ENCODE peak calls at places on chromosomes 6 and 20, in seven cellular contexts. N is GM12878, F is transverse colon, G is sigmoid colon, J is breast epithelium, B is H1, H is HCT116. C is an unnamed sample.

GRCh38 chr6:134436281-134436815 is 118.4 kb upstream of the SGK1 start:
- DNase-seq in F (peak; percentile 24), J (no peak), H (peak; percentile 75), N (peak; percentile 57), G (no peak), B (no peak), C (no peak)

GRCh38 chr20:63381781-63382431 is 20.8 kb upstream of the CHRNA4 start:
- DNase-seq in F (no peak), J (no peak), H (no peak), G (no peak), B (no peak), N (no peak), C (no peak)

GRCh38 chr6:135012764-135013163 is 41.9 kb downstream of the HBS1L start:
- DNase-seq in H (no peak), J (no peak), B (no peak), G (no peak), F (no peak), N (no peak), C (no peak)

GRCh38 chr6:68778356-68779020 is 143.4 kb downstream of the ADGRB3 start:
- DNase-seq in H (no peak), B (peak; percentile 7), N (no peak), G (no peak), F (no peak), J (no peak), C (no peak)

GRCh38 chr6:155001482-155001881 is 6.4 kb downstream of the TIAM2 start:
- DNase-seq in B (no peak), J (no peak), G (no peak), N (no peak), H (no peak), F (no peak), C (no peak)

GRCh38 chr20:44306927-44307326 is 4.1 kb downstream of the FITM2 start:
- DNase-seq in J (no peak), G (peak; percentile 60), N (no peak), B (no peak), H (no peak), F (no peak), C (no peak)

GRCh38 chr20:32563311-32564272 is 21.5 kb downstream of the NOL4L start:
- DNase-seq in B (no peak), F (no peak), J (no peak), G (no peak), N (no peak), H (no peak), C (no peak)

GRCh38 chr6:7169296-7169721 is 61.5 kb downstream of the RREB1 start:
- DNase-seq in N (no peak), B (no peak), H (no peak), G (peak; percentile 78), F (no peak), J (no peak), C (no peak)

GRCh38 chr6:56842602-56843475 is 112.1 kb upstream of the BEND6 start:
- DNase-seq in F (peak; percentile 37), B (no peak), J (no peak), G (peak; percentile 67), N (no peak), H (no peak), C (peak; percentile 79)

GRCh38 chr20:47296950-47297349 is 59.5 kb downstream of the ZMYND8 start:
- DNase-seq in B (no peak), J (no peak), H (no peak), F (no peak), N (no peak), G (no peak), C (no peak)
- TF ChIP-seq CTCF in B (peak; percentile 26), J (no peak), H (peak; percentile 16), F (no peak), N (no peak), G (no peak), C (no peak)

DNA sequence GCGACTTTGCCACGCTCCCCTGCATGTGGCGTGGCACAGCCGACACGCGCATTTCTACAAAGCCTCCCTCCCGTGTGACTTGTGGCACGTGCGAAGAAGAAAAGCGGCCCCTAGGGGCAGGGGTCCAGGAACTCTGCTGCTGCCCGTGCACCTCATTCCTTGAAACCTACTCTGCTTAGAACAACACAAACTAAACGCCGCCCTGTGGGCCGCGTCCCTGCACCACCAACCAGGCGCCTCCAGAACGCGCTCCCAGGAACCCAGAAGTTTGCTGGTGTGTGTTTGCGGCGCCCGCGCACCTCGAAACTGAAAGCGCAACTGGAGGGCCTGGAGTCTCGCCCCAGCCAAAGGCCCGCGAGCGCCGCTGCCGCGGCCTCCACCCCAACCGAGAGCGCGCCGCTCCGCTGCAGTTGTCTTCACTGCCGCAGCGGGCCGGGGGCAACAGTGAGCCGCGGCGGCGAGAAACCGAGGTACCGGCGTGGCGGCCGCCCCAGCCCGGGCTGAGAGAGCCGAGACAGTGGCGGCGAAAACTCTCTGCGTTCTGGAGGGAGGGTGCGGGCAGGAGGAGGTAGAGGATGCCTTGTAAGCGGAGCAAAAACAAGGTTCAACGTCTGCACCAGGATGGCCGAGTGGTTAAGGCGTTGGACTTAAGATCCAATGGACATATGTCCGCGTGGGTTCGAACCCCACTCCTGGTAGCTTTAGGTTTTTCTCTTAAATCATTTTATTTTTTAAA is 65.8 kb downstream of the STX11 start:
- DNase-seq in N (peak; percentile 96), G (peak; percentile 97), H (peak; percentile 91), F (peak; percentile 93), J (peak; percentile 98), B (peak; percentile 93), C (peak; percentile 98)
- TF ChIP-seq POLR2AphosphoS5 in N (peak; percentile 83), G (peak; percentile 18), H (peak; percentile 20), F (peak; percentile 62), J (peak; percentile 87), B (no peak), C (peak; percentile 72)

GRCh38 chr20:25033941-25034335 is 24.0 kb downstream of the ACSS1 start:
- DNase-seq in N (no peak), F (no peak), J (no peak), G (peak; percentile 82), H (no peak), B (no peak), C (peak; percentile 15)
- TF ChIP-seq POLR2A in N (no peak), F (no peak), J (no peak), G (no peak), H (no peak), B (no peak), C (no peak)

GRCh38 chr20:23174821-23175220 is 88.7 kb upstream of the CD93 start:
- DNase-seq in N (no peak), J (no peak), B (no peak), F (no peak), H (no peak), G (no peak), C (no peak)

GRCh38 chr20:23180451-23180921 is 94.4 kb upstream of the CD93 start:
- DNase-seq in H (no peak), F (no peak), N (no peak), B (no peak), J (no peak), G (no peak), C (peak; percentile 31)

GRCh38 chr20:23179766-23180403 is 93.8 kb upstream of the CD93 start:
- DNase-seq in F (no peak), G (no peak), H (no peak), J (no peak), N (no peak), B (no peak), C (no peak)

DNA sequence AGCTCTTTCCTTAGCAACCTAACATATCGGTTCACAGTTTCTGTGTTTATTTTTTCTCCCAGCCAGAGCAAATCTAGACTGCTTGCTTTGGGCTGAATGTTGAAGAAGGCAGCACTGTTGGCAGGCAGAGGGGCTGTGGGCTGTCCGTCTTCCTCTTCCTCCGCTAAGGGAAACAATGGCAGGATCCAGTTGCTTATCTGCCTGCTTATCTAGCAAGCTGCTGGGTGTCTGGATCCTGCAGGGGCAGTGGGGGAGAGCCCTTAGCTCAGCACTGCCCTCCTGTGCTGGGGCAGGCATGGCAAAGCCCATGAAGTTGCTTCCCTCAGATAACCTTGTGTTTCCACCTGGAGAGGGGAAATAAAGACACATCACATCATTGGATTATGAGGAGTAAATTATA is 92.7 kb upstream of the CD93 start:
- DNase-seq in F (no peak), G (no peak), J (no peak), N (no peak), H (no peak), B (no peak), C (no peak)
- TF ChIP-seq CTCF in F (no peak), G (no peak), J (no peak), N (no peak), H (peak; percentile 35), B (peak; percentile 21), C (peak; percentile 64)

GRCh38 chr6:147127587-147127986 is 76.6 kb upstream of the STXBP5 start:
- DNase-seq in J (no peak), N (no peak), F (no peak), H (no peak), G (no peak), B (no peak), C (no peak)
- TF ChIP-seq POLR2AphosphoS5 in J (no peak), N (no peak), F (no peak), H (no peak), G (no peak), B (no peak), C (no peak)

GRCh38 chr6:118934461-118935330 is at the start of gene MCM9:
- DNase-seq in J (peak; percentile 91), H (peak; percentile 68), N (peak; percentile 67), G (peak; percentile 90), F (peak; percentile 94), B (peak; percentile 77), C (peak; percentile 98)
- TF ChIP-seq POLR2A in J (no peak), H (peak; percentile 38), N (peak; percentile 79), G (no peak), F (peak; percentile 48), B (peak; percentile 42), C (no peak)

GRCh38 chr6:41445268-41445667 is 100.9 kb upstream of the FOXP4 start:
- DNase-seq in N (no peak), G (no peak), H (no peak), F (no peak), B (no peak), J (no peak), C (no peak)

GRCh38 chr6:41441598-41442205 is 104.5 kb upstream of the FOXP4 start:
- DNase-seq in H (no peak), F (no peak), N (no peak), J (no peak), G (no peak), B (no peak), C (no peak)

GRCh38 chr6:41440958-41441357 is 105.2 kb upstream of the FOXP4 start:
- DNase-seq in B (no peak), J (no peak), F (no peak), G (no peak), H (no peak), N (no peak), C (no peak)

GRCh38 chr6:41443616-41444525 is 102.3 kb upstream of the FOXP4 start:
- DNase-seq in B (no peak), N (no peak), J (no peak), H (no peak), F (no peak), G (peak; percentile 83), C (no peak)

DNA sequence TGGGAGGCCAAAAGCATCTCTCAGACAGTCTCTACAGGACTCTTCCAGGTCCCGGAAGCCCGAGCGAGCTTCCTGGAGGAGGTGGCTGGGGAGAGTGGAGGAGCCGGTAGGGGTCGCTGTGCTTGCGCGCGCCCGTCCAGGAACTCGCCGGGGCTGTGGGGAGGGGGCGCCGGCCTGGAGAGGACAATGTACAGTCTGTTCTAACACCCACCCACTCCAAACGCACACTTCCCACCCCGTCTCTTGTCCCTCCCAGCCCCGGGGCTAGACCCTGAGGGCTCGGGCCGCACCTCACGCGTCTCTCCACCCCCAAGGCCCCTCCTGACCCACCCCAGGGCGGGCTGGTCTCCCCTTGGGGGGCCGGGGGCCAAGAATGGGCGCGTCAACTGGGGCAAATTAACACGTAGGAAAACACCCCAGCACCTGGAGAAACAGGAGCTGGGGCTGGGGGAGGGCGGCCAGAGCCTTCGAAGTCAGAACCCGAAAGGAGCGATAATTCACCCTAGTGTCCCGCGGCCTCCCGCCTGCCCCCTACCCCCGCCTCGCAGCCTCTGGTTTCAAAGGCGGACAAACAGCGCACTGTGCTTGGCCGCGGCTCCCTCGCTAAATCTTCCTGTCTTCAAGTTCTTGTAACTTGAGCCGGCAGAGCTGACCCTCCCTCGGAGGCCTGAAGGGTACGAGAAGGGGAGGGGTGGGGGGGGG is 103.2 kb upstream of the FOXP4 start:
- DNase-seq in F (peak; percentile 32), H (no peak), J (no peak), B (peak; percentile 71), G (peak; percentile 90), N (no peak), C (no peak)
- TF ChIP-seq CTCF in F (peak; percentile 29), H (no peak), J (peak; percentile 15), B (peak; percentile 87), G (no peak), N (peak; percentile 27), C (peak; percentile 29)

C was measured in spleen.